ENCODE peak calls at places on chromosomes 6 and 20, in seven cellular contexts. Z, N, I, U, E, O and A are unnamed samples.
A peak's percentile ranks its signal among the peaks of the same experiment; 100 is the strongest.

GRCh38 chr6:126172151-126172550 is 167.8 kb upstream of the CENPW start:
- DNase-seq in Z (no peak), N (no peak), I (no peak), U (no peak), E (no peak), O (no peak), A (no peak)

GRCh38 chr6:111107589-111107988 is 20.3 kb downstream of the SLC16A10 start:
- DNase-seq in Z (no peak), N (no peak), I (no peak), U (no peak), E (no peak), O (no peak), A (no peak)

GRCh38 chr6:125285936-125286335 is 15.8 kb downstream of the HDDC2 start:
- DNase-seq in Z (no peak), N (no peak), I (no peak), U (no peak), E (no peak), O (no peak), A (no peak)

GRCh38 chr20:45395114-45395415 is 13.0 kb upstream of the DBNDD2 start:
- DNase-seq in Z (no peak), N (no peak), I (no peak), U (no peak), E (no peak), O (no peak), A (no peak)

GRCh38 chr6:101114703-101115102 is 233.6 kb upstream of the ASCC3 start:
- DNase-seq in Z (no peak), N (peak; percentile 30), I (no peak), U (no peak), E (no peak), O (no peak), A (no peak)

GRCh38 chr20:15061955-15062354 is 724.5 kb upstream of the FLRT3 start:
- DNase-seq in Z (no peak), N (peak; percentile 2), I (no peak), U (no peak), E (no peak), O (no peak), A (no peak)

GRCh38 chr6:16596890-16597331 is 164.3 kb downstream of the ATXN1 start:
- DNase-seq in Z (no peak), N (peak; percentile 82), I (no peak), U (no peak), E (no peak), O (no peak), A (no peak)

GRCh38 chr6:69894578-69895347 is 28.4 kb downstream of the COL19A1 start:
- DNase-seq in Z (no peak), N (peak; percentile 89), I (no peak), U (no peak), E (no peak), O (no peak), A (no peak)

GRCh38 chr6:42165016-42165415 is 8.1 kb upstream of the GUCA1A start:
- DNase-seq in Z (no peak), N (no peak), I (no peak), U (no peak), E (no peak), O (no peak), A (no peak)

GRCh38 chr6:80440496-80441160 is 334.2 kb downstream of the BCKDHB start:
- DNase-seq in Z (no peak), N (no peak), I (no peak), U (no peak), E (no peak), O (no peak), A (no peak)

GRCh38 chr6:147390909-147391536 is 117.5 kb upstream of the SAMD5 start:
- DNase-seq in Z (no peak), N (no peak), I (no peak), U (no peak), E (no peak), O (no peak), A (no peak)

GRCh38 chr6:132995009-132995408 is 180.6 kb downstream of the RPS12 start:
- DNase-seq in Z (no peak), N (no peak), I (no peak), U (no peak), E (no peak), O (no peak), A (no peak)

GRCh38 chr20:49656304-49656703 is 57.4 kb downstream of the B4GALT5 start:
- DNase-seq in Z (no peak), N (no peak), I (no peak), U (no peak), E (no peak), O (no peak), A (no peak)

GRCh38 chr20:63702036-63702665 is 5.6 kb downstream of the ARFRP1 start:
- DNase-seq in Z (no peak), N (no peak), I (peak; percentile 64), U (no peak), E (no peak), O (no peak), A (no peak)

GRCh38 chr6:52610745-52611355 is 34.0 kb upstream of the TRAM2 start:
- DNase-seq in Z (no peak), N (peak; percentile 62), I (no peak), U (no peak), E (no peak), O (no peak), A (no peak)

GRCh38 chr6:108598316-108598863 is 37.7 kb downstream of the FOXO3 start:
- DNase-seq in Z (no peak), N (no peak), I (no peak), U (no peak), E (no peak), O (no peak), A (no peak)

GRCh38 chr6:54390362-54390761 is 82.1 kb downstream of the TINAG start:
- DNase-seq in Z (no peak), N (no peak), I (no peak), U (no peak), E (no peak), O (no peak), A (no peak)

GRCh38 chr20:59828478-59829414 is 104.7 kb downstream of the SYCP2 start:
- DNase-seq in Z (peak; percentile 17), N (no peak), I (peak; percentile 47), U (no peak), E (no peak), O (no peak), A (no peak)

GRCh38 chr6:4128072-4128471 is 7.3 kb downstream of the ECI2 start:
- DNase-seq in Z (no peak), N (no peak), I (no peak), U (no peak), E (no peak), O (no peak), A (no peak)

DNA sequence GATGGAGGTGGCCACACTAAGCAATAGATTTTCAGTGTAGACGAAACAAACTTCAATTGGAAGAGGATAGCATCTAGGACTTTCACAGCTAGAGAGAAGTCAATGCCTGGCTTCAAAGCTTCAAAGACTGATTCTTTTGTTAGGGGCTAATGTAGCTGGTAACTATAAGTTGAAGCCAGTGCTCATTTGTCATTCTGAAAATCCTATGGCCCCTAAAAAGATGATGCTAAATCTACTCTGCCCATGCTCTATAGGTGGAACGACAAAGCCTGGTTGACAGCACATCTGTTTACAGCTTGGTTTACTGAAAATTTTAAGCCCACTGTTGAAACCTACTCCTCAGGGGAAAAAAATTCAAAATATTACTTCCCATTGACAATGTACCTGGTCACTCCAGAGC is 226.7 kb downstream of the BCAS1 start:
- DNase-seq in Z (no peak), N (no peak), I (no peak), U (no peak), E (no peak), O (no peak), A (no peak)
- H3K4me1 ChIP-seq in Z (no peaks in the 10 kb centered on the region), N (peaks cover 16% of the 10 kb centered on the region), I (peaks cover 7% of the 10 kb centered on the region), U (no peaks in the 10 kb centered on the region), E (no peaks in the 10 kb centered on the region), O (no peaks in the 10 kb centered on the region), A (no peaks in the 10 kb centered on the region)

DNA sequence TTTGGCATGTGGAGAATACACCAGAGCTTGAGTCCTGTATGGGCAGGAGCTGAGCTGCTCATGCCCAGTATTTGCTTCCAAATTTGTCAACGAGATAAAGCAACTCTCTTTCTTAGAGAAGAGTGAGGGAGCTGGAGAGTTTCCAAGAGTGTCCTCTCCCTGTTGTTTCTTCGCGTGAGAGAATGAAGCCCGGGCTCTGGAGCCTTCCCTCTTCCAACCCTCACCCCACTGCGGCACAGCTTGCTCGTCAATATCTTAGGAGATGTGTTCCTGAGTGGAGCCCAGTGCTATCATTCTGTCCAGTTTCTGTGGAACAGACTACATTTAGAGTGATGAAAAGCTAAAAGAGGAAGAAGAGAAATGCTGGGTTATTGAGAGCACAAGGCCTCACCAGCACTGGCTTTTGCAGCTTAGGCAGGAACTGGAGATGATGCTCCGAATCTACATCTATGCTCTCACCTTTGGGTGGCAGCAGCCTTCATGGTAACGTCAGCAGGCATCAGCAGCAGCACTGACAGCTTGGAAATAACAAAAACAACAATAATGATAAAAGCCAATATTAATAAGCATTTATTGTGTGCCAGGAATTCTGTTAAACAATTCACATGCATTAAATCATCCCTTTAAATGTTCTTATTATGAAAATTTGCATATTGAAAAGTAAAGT is 66.5 kb upstream of the TFB1M start:
- DNase-seq in Z (no peak), N (no peak), I (no peak), U (no peak), E (no peak), O (no peak), A (no peak)
- TF ChIP-seq CTCF in Z (peak; percentile 20), N (peak; percentile 3), I (no peak), U (no peak), E (no peak), O (no peak), A (no peak)

DNA sequence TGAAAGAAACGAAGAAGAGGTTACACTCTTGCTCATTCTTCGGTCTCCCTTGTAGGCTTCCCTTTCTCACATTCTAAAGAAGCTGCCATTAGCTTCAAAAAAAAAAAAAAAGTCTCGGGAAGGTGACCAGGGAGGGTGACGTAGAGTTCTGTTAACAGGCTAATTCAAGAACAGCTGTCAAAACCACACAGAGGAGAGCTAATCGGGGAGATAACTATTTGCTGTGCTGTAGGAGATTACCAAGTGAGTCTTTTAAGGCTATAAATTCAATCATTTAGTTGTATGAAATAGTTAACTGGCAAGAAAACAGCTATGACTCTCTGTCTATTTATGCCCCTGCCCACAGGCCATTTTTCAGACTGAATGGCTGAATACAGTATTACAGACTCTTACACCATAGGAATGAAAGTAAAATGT is 256.8 kb downstream of the SYNE1 start:
- DNase-seq in Z (no peak), N (peak; percentile 58), I (no peak), U (no peak), E (no peak), O (peak; percentile 28), A (no peak)
- H3K27me3 ChIP-seq in Z (no peaks in the 10 kb centered on the region), N (no peaks in the 10 kb centered on the region), I (no peaks in the 10 kb centered on the region), U (no peaks in the 10 kb centered on the region), E (no peaks in the 10 kb centered on the region), O (no peaks in the 10 kb centered on the region), A (no peaks in the 10 kb centered on the region)

GRCh38 chr6:158559895-158560786 is at the start of gene TMEM181:
- DNase-seq in Z (peak; percentile 88), N (peak; percentile 78), I (peak; percentile 87), U (peak; percentile 78), E (peak; percentile 9), O (peak; percentile 80), A (peak; percentile 24)

GRCh38 chr6:158560787-158561246 is 926 bp downstream of the TMEM181 start:
- DNase-seq in Z (no peak), N (no peak), I (no peak), U (no peak), E (no peak), O (peak; percentile 34), A (no peak)

GRCh38 chr6:158557927-158558326 is 2.0 kb upstream of the TMEM181 start:
- DNase-seq in Z (no peak), N (no peak), I (no peak), U (no peak), E (no peak), O (no peak), A (no peak)

GRCh38 chr6:158558415-158559306 is 1.2 kb upstream of the TMEM181 start:
- DNase-seq in Z (no peak), N (no peak), I (no peak), U (no peak), E (no peak), O (no peak), A (no peak)

GRCh38 chr6:158559338-158559894 is 475 bp upstream of the TMEM181 start:
- DNase-seq in Z (no peak), N (no peak), I (no peak), U (no peak), E (no peak), O (no peak), A (no peak)
- H3K4me1 ChIP-seq in Z (peaks cover 9% of the 10 kb centered on the region), N (peaks cover 24% of the 10 kb centered on the region), I (peaks cover 29% of the 10 kb centered on the region), U (peaks cover 6% of the 10 kb centered on the region), E (peaks cover 10% of the 10 kb centered on the region), O (peaks cover 27% of the 10 kb centered on the region), A (peaks cover 8% of the 10 kb centered on the region)